ENCODE peak calls at places on chromosomes 7 and 10, in nine cellular contexts. A, Y, E, M, O, P, G, Q and V are unnamed samples.
A peak's percentile ranks its signal among the peaks of the same experiment; 100 is the strongest.

GRCh38 chr7:29598607-29599006 is 35.0 kb downstream of the PRR15 start:
- DNase-seq in A (no peak), Y (no peak), E (no peak), M (no peak), O (no peak), P (no peak), G (peak; percentile 92), Q (no peak), V (no peak)

GRCh38 chr7:135757719-135758411 is 9.3 kb upstream of the FAM180A start:
- DNase-seq in A (no peak), Y (peak; percentile 94), E (peak; percentile 54), M (peak; percentile 59), O (peak; percentile 36), P (no peak), G (no peak), Q (no peak), V (no peak)

GRCh38 chr7:30470163-30470770 is 8.3 kb downstream of the NOD1 start:
- DNase-seq in A (no peak), Y (peak; percentile 82), E (peak; percentile 65), M (peak; percentile 82), O (peak; percentile 48), P (peak; percentile 43), G (no peak), Q (no peak), V (no peak)

GRCh38 chr10:3107426-3107961 is 40.1 kb downstream of the PFKP start:
- DNase-seq in A (no peak), Y (peak; percentile 98), E (peak; percentile 98), M (peak; percentile 93), O (peak; percentile 81), P (peak; percentile 98), G (no peak), Q (no peak), V (peak; percentile 92)

GRCh38 chr7:132255898-132256297 is 320.4 kb downstream of the PLXNA4 start:
- DNase-seq in A (no peak), Y (no peak), E (no peak), M (peak; percentile 64), O (peak; percentile 48), P (no peak), G (no peak), Q (no peak), V (no peak)

GRCh38 chr10:103480521-103480920 is 1.5 kb upstream of the CALHM3 start:
- DNase-seq in A (no peak), Y (no peak), E (peak; percentile 40), M (no peak), O (no peak), P (no peak), G (no peak), Q (no peak), V (no peak)

GRCh38 chr7:30556854-30557644 is 37.6 kb upstream of the GARS1 start:
- DNase-seq in A (no peak), Y (peak; percentile 61), E (peak; percentile 25), M (no peak), O (no peak), P (peak; percentile 27), G (no peak), Q (peak; percentile 80), V (no peak)

GRCh38 chr7:87506243-87507180 is 31.0 kb upstream of the ABCB4 start:
- DNase-seq in A (peak; percentile 15), Y (peak; percentile 22), E (peak; percentile 43), M (no peak), O (no peak), P (no peak), G (no peak), Q (no peak), V (peak; percentile 15)

GRCh38 chr7:24723178-24723530 is 34.1 kb downstream of the GSDME start:
- DNase-seq in A (no peak), Y (no peak), E (no peak), M (no peak), O (no peak), P (no peak), G (no peak), Q (no peak), V (no peak)

GRCh38 chr10:131129544-131129943 is 182.0 kb downstream of the TCERG1L start:
- DNase-seq in A (no peak), Y (no peak), E (no peak), M (no peak), O (no peak), P (no peak), G (no peak), Q (no peak), V (no peak)

GRCh38 chr7:133529861-133530260 is 277.0 kb downstream of the EXOC4 start:
- DNase-seq in A (no peak), Y (no peak), E (no peak), M (no peak), O (no peak), P (no peak), G (no peak), Q (no peak), V (no peak)

GRCh38 chr10:377228-377627 is 242.0 kb downstream of the ZMYND11 start:
- DNase-seq in A (no peak), Y (no peak), E (no peak), M (no peak), O (no peak), P (no peak), G (no peak), Q (no peak), V (no peak)

GRCh38 chr10:69885379-69886156 is 83.9 kb downstream of the COL13A1 start:
- DNase-seq in A (no peak), Y (no peak), E (peak; percentile 15), M (no peak), O (no peak), P (no peak), G (no peak), Q (peak; percentile 58), V (no peak)

GRCh38 chr10:18400911-18401260 is 250.5 kb downstream of the NSUN6 start:
- DNase-seq in A (no peak), Y (no peak), E (no peak), M (no peak), O (no peak), P (no peak), G (peak; percentile 41), Q (peak; percentile 71), V (no peak)

GRCh38 chr10:13894412-13895093 is 307.8 kb downstream of the PRPF18 start:
- DNase-seq in A (no peak), Y (peak; percentile 26), E (peak; percentile 41), M (no peak), O (no peak), P (peak; percentile 31), G (no peak), Q (no peak), V (no peak)

GRCh38 chr7:15954671-15955354 is 268.3 kb upstream of the MEOX2 start:
- DNase-seq in A (no peak), Y (no peak), E (no peak), M (no peak), O (no peak), P (no peak), G (no peak), Q (no peak), V (no peak)

GRCh38 chr10:123554656-123555055 is 111.5 kb upstream of the GPR26 start:
- DNase-seq in A (no peak), Y (no peak), E (no peak), M (no peak), O (no peak), P (no peak), G (no peak), Q (no peak), V (no peak)

GRCh38 chr10:28118985-28119628 is 120.2 kb upstream of the ODAD2 start:
- DNase-seq in A (no peak), Y (no peak), E (no peak), M (no peak), O (no peak), P (no peak), G (no peak), Q (no peak), V (no peak)

GRCh38 chr10:116740971-116741370 is 1.4 kb downstream of the HSPA12A start:
- DNase-seq in A (no peak), Y (no peak), E (no peak), M (no peak), O (no peak), P (no peak), G (no peak), Q (peak; percentile 4), V (no peak)
- H3K4me3 ChIP-seq in A (no peak overlapping the region), Y (peak overlapping the region; percentile 63), E (peak overlapping the region; percentile 100), M (peak overlapping the region; percentile 88), O (peak overlapping the region; percentile 92), P (peak overlapping the region; percentile 54), G (peak overlapping the region; percentile 79), Q (peak overlapping the region; percentile 78), V (peak overlapping the region; percentile 79)

DNA sequence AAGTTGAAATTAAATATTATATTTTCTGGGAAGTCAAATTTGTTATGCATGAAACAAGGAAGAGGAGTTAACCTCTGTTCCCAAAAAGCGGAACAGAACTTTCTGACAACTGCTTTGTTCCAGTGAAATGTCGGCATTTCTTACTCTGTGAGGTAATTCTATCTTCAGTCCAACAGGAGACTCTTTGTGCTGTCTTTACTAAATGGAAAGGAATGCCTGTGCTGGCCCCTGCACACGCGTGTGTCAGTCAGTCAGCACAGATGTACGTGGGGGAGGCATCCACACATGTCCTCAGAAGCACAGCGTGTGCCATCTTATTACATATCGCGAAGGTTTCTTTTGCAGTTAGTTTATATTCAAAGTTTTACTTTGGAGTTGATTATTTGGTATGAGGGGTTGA is 37.5 kb downstream of the NET1 start:
- DNase-seq in A (no peak), Y (peak; percentile 83), E (peak; percentile 83), M (no peak), O (no peak), P (peak; percentile 69), G (no peak), Q (peak; percentile 50), V (peak; percentile 52)
- TF ChIP-seq CTCF in A (no peak), Y (no peak), E (no peak), M (no peak), O (no peak), P (peak; percentile 31), G (no peak), Q (no peak), V (peak; percentile 41)

GRCh38 chr7:37344886-37345579 is 103.6 kb downstream of the ELMO1 start:
- DNase-seq in A (no peak), Y (no peak), E (no peak), M (no peak), O (no peak), P (no peak), G (no peak), Q (no peak), V (no peak)

GRCh38 chr7:37341033-37341630 is 107.5 kb downstream of the ELMO1 start:
- DNase-seq in A (no peak), Y (no peak), E (no peak), M (no peak), O (no peak), P (no peak), G (no peak), Q (no peak), V (no peak)

GRCh38 chr7:37346761-37347160 is 101.9 kb downstream of the ELMO1 start:
- DNase-seq in A (no peak), Y (no peak), E (no peak), M (no peak), O (no peak), P (no peak), G (no peak), Q (no peak), V (no peak)

GRCh38 chr7:37342170-37342569 is 106.5 kb downstream of the ELMO1 start:
- DNase-seq in A (no peak), Y (no peak), E (no peak), M (no peak), O (no peak), P (no peak), G (no peak), Q (no peak), V (no peak)

GRCh38 chr7:37342665-37343471 is 105.8 kb downstream of the ELMO1 start:
- DNase-seq in A (no peak), Y (no peak), E (no peak), M (no peak), O (no peak), P (no peak), G (peak; percentile 27), Q (no peak), V (no peak)
- H3K27ac ChIP-seq in A (no peak overlapping the region), Y (no peak overlapping the region), E (no peak overlapping the region), M (no peak overlapping the region), O (peak overlapping the region; percentile 50), P (no peak overlapping the region), G (peak overlapping the region; percentile 15), Q (no peak overlapping the region), V (no peak overlapping the region)

GRCh38 chr7:128932862-128933821 is 4.6 kb upstream of the IRF5 start:
- DNase-seq in A (no peak), Y (no peak), E (no peak), M (peak; percentile 40), O (no peak), P (no peak), G (no peak), Q (no peak), V (no peak)
- H3K4me3 ChIP-seq in A (no peak overlapping the region), Y (no peak overlapping the region), E (no peak overlapping the region), M (no peak overlapping the region), O (no peak overlapping the region), P (no peak overlapping the region), G (no peak overlapping the region), Q (no peak overlapping the region), V (no peak overlapping the region)